ENCODE peak calls at places on chromosomes 16 and 17, in five cellular contexts. One of them, this sample, is unnamed.

GRCh38 chr17:31251075-31251474 is 46.0 kb downstream of the OMG start:
- DNase-seq in keratinocyte: no peak
- DNase-seq in neural progenitor cell: no peak
- DNase-seq in lower leg skin: no peak
- DNase-seq in GM06990: no peak
- DNase-seq in this sample: no peak

GRCh38 chr16:16163571-16163970 is 59.7 kb downstream of the ABCC6 start:
- DNase-seq in keratinocyte: no peak
- DNase-seq in neural progenitor cell: no peak
- DNase-seq in lower leg skin: no peak
- DNase-seq in GM06990: no peak
- DNase-seq in this sample: no peak

GRCh38 chr16:57592591-57593003 is 35.8 kb upstream of the ADGRG1 start:
- DNase-seq in keratinocyte: no peak
- DNase-seq in neural progenitor cell: no peak
- DNase-seq in lower leg skin: peak; percentile 87
- DNase-seq in GM06990: no peak
- DNase-seq in this sample: no peak

GRCh38 chr16:3819741-3820724 is 60.5 kb downstream of the CREBBP start:
- DNase-seq in keratinocyte: peak; percentile 38
- DNase-seq in neural progenitor cell: no peak
- DNase-seq in lower leg skin: no peak
- DNase-seq in GM06990: no peak
- DNase-seq in this sample: no peak

GRCh38 chr17:28871056-28871579 is 16.3 kb downstream of the ERAL1 start:
- DNase-seq in keratinocyte: no peak
- DNase-seq in neural progenitor cell: no peak
- DNase-seq in lower leg skin: no peak
- DNase-seq in GM06990: peak; percentile 74
- DNase-seq in this sample: no peak

GRCh38 chr16:11361751-11362742 is 16.8 kb downstream of the RMI2 start:
- DNase-seq in keratinocyte: no peak
- DNase-seq in neural progenitor cell: no peak
- DNase-seq in lower leg skin: no peak
- DNase-seq in GM06990: peak; percentile 75
- DNase-seq in this sample: no peak

GRCh38 chr17:38870259-38871165 is 654 bp downstream of the LASP1 start:
- DNase-seq in keratinocyte: no peak
- DNase-seq in neural progenitor cell: peak; percentile 76
- DNase-seq in lower leg skin: peak; percentile 95
- DNase-seq in GM06990: peak; percentile 71
- DNase-seq in this sample: no peak

GRCh38 chr16:56734429-56734828 is 4.5 kb downstream of the NUP93 start:
- DNase-seq in keratinocyte: no peak
- DNase-seq in neural progenitor cell: no peak
- DNase-seq in lower leg skin: no peak
- DNase-seq in GM06990: no peak
- DNase-seq in this sample: no peak

GRCh38 chr17:21282231-21282630 is 2.3 kb upstream of the MAP2K3 start:
- DNase-seq in keratinocyte: no peak
- DNase-seq in neural progenitor cell: no peak
- DNase-seq in lower leg skin: peak; percentile 90
- DNase-seq in GM06990: no peak
- DNase-seq in this sample: no peak

GRCh38 chr16:6682142-6682811 is 650.4 kb upstream of the RBFOX1 start:
- DNase-seq in keratinocyte: no peak
- DNase-seq in neural progenitor cell: peak; percentile 82
- DNase-seq in lower leg skin: peak; percentile 76
- DNase-seq in GM06990: no peak
- DNase-seq in this sample: no peak

GRCh38 chr16:495127-495748 is 32.3 kb upstream of the CAPN15 start:
- DNase-seq in keratinocyte: no peak
- DNase-seq in neural progenitor cell: peak; percentile 42
- DNase-seq in lower leg skin: no peak
- DNase-seq in GM06990: no peak
- DNase-seq in this sample: no peak

GRCh38 chr16:27355610-27356009 is 41.8 kb downstream of the IL4R start:
- DNase-seq in keratinocyte: no peak
- DNase-seq in neural progenitor cell: peak; percentile 47
- DNase-seq in lower leg skin: peak; percentile 90
- DNase-seq in GM06990: no peak
- DNase-seq in this sample: no peak
- TF ChIP-seq CTCF in keratinocyte: peak; percentile 62
- TF ChIP-seq CTCF in neural progenitor cell: peak; percentile 40
- TF ChIP-seq CTCF in lower leg skin: no peak
- TF ChIP-seq CTCF in GM06990: peak; percentile 53
- TF ChIP-seq CTCF in this sample: no peak

DNA sequence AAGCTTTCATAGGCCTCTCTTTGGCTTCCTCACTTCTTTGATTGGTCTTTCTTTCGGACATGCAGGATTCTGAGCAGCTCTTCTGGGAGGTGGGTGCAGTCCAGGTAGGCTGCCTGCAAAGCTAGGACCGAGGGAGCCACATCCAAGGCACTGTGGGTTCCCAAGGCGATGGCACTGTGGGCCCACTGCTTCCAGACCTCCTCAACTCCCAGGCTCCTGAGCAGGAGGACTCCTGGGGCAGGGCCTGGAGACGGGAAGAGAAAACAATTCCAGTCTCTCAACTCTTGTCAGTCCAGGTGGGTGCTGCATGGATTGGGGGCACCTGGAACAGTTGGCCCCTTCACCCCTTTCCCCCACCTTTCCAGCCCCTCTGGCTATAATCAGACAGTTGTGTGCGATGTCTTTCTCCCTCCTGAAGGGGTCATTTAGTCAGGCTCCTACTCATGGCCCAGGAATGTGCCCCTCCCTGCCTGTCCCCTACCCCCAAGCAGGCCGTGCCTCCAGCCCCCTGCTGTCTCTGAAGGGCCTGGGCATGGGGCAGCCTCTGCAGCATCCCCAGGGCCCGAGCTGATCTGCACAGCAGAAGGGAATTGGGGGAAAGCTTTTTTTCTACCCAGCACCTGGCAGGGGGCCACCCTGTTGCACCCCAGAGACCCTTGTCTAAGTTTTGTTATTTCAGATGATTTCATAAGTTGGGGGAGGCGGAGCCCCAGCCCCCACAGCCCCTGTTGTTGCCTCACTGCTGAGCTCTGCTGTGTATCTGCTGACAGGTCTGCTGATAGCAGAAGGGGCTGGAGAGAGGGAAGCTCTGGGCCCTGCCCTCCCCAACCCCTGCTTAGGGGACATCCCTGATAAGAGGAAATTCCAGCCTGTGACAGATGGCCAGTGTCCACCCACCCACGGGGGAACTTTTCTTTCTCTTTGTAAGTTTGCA is 330.3 kb downstream of the SEC14L1 start:
- DNase-seq in keratinocyte: no peak
- DNase-seq in neural progenitor cell: peak; percentile 66
- DNase-seq in lower leg skin: no peak
- DNase-seq in GM06990: no peak
- DNase-seq in this sample: no peak
- TF ChIP-seq CTCF in keratinocyte: no peak
- TF ChIP-seq CTCF in neural progenitor cell: no peak
- TF ChIP-seq CTCF in lower leg skin: no peak
- TF ChIP-seq CTCF in GM06990: no peak
- TF ChIP-seq CTCF in this sample: no peak

DNA sequence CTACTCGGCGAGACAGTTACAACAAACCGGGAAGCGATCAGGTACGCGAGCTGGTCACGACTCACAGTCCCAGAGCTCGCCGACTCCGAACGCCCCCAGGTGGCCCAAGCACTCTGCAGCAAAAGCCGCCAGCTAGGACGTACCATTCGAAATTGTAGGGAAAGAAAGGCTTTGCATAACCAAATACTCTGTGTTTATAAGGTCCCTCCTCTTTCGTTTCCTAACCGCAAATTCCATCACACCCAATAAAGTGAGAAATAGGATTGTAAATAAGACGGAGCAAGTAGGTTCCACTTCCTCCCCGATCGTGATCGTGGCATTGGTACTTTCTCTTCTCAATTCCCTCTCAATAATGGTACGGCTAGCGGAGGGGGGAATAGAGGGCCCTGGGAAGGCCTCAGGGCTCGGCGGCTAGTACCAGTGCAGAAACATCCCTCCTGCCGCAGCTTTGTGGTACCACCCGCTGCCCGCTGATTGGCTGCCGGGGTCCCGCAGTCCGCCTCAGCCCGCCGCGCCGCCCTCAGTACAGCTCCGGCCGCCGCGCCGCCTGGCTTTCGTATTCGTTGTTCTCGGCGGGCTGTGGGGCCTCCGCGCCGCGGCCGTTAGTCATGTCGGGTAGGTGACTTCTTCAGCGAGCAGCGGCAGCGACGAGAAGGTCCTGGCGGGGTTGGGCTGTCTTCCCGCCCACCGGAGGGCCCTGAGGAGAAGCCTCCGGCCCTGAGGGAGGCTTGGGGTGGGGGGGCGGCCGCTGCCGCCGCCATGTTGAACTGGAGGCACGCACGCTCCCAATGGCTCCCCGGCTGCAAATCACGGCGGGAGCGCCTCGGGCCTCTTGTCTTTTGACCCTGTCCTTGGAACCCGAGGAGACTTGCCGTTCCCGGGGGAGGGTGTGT is at the start of gene TAF15:
- DNase-seq in keratinocyte: peak; percentile 88
- DNase-seq in neural progenitor cell: peak; percentile 98
- DNase-seq in lower leg skin: peak; percentile 99
- DNase-seq in GM06990: peak; percentile 96
- DNase-seq in this sample: peak; percentile 83
- TF ChIP-seq CTCF in keratinocyte: peak; percentile 81
- TF ChIP-seq CTCF in neural progenitor cell: peak; percentile 76
- TF ChIP-seq CTCF in lower leg skin: peak; percentile 33
- TF ChIP-seq CTCF in GM06990: peak; percentile 85
- TF ChIP-seq CTCF in this sample: no peak

GRCh38 chr17:75752405-75753192 is 12.4 kb downstream of the GALK1 start:
- DNase-seq in keratinocyte: no peak
- DNase-seq in neural progenitor cell: no peak
- DNase-seq in lower leg skin: no peak
- DNase-seq in GM06990: no peak
- DNase-seq in this sample: no peak
- TF ChIP-seq CTCF in keratinocyte: peak; percentile 28
- TF ChIP-seq CTCF in neural progenitor cell: peak; percentile 10
- TF ChIP-seq CTCF in lower leg skin: no peak
- TF ChIP-seq CTCF in GM06990: peak; percentile 50
- TF ChIP-seq CTCF in this sample: no peak

GRCh38 chr16:85441189-85441889 is 171.8 kb upstream of the GSE1 start:
- DNase-seq in keratinocyte: no peak
- DNase-seq in neural progenitor cell: peak; percentile 41
- DNase-seq in lower leg skin: no peak
- DNase-seq in GM06990: no peak
- DNase-seq in this sample: no peak
- TF ChIP-seq CTCF in keratinocyte: no peak
- TF ChIP-seq CTCF in neural progenitor cell: peak; percentile 25
- TF ChIP-seq CTCF in lower leg skin: no peak
- TF ChIP-seq CTCF in GM06990: peak; percentile 55
- TF ChIP-seq CTCF in this sample: no peak

GRCh38 chr17:78896834-78897638 is 6.0 kb downstream of the CEP295NL start:
- DNase-seq in keratinocyte: no peak
- DNase-seq in neural progenitor cell: no peak
- DNase-seq in lower leg skin: no peak
- DNase-seq in GM06990: no peak
- DNase-seq in this sample: no peak

GRCh38 chr17:78897639-78897996 is 5.4 kb downstream of the CEP295NL start:
- DNase-seq in keratinocyte: no peak
- DNase-seq in neural progenitor cell: no peak
- DNase-seq in lower leg skin: no peak
- DNase-seq in GM06990: no peak
- DNase-seq in this sample: no peak

GRCh38 chr17:78895322-78895721 is 7.7 kb downstream of the CEP295NL start:
- DNase-seq in keratinocyte: no peak
- DNase-seq in neural progenitor cell: no peak
- DNase-seq in lower leg skin: no peak
- DNase-seq in GM06990: no peak
- DNase-seq in this sample: no peak

GRCh38 chr17:78898075-78898836 is 4.7 kb downstream of the CEP295NL start:
- DNase-seq in keratinocyte: no peak
- DNase-seq in neural progenitor cell: no peak
- DNase-seq in lower leg skin: no peak
- DNase-seq in GM06990: no peak
- DNase-seq in this sample: no peak

GRCh38 chr17:78896091-78896833 is 6.7 kb downstream of the CEP295NL start:
- DNase-seq in keratinocyte: no peak
- DNase-seq in neural progenitor cell: no peak
- DNase-seq in lower leg skin: no peak
- DNase-seq in GM06990: no peak
- DNase-seq in this sample: no peak
- TF ChIP-seq CTCF in keratinocyte: no peak
- TF ChIP-seq CTCF in neural progenitor cell: no peak
- TF ChIP-seq CTCF in lower leg skin: no peak
- TF ChIP-seq CTCF in GM06990: no peak
- TF ChIP-seq CTCF in this sample: no peak

GRCh38 chr16:55120408-55120807 is 189.7 kb downstream of the IRX5 start:
- DNase-seq in keratinocyte: no peak
- DNase-seq in neural progenitor cell: peak; percentile 33
- DNase-seq in lower leg skin: no peak
- DNase-seq in GM06990: no peak
- DNase-seq in this sample: no peak
- TF ChIP-seq CTCF in keratinocyte: peak; percentile 33
- TF ChIP-seq CTCF in neural progenitor cell: peak; percentile 39
- TF ChIP-seq CTCF in lower leg skin: no peak
- TF ChIP-seq CTCF in GM06990: no peak
- TF ChIP-seq CTCF in this sample: no peak

DNA sequence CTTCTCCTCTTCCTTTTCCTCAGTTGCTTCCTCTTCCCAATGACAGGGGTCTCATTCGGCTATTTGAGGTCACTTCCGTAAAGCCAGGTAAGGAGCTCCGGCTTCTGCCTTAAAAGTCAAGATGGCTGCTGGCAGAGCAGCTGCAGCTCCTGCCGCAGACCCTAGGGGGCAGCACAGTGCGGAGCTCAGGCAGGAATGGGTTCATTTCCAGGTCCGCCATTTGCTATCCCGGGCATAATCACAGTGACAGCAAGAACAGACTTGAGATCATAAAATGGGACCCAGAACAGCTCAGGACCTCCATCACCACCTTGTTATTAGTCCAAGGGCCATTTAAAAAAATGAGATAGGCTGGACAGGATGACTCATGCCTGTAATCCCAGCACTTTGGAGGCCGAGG is 199.5 kb downstream of the ZNF18 start:
- DNase-seq in keratinocyte: no peak
- DNase-seq in neural progenitor cell: no peak
- DNase-seq in lower leg skin: no peak
- DNase-seq in GM06990: no peak
- DNase-seq in this sample: no peak
- TF ChIP-seq CTCF in keratinocyte: peak; percentile 29
- TF ChIP-seq CTCF in neural progenitor cell: peak; percentile 36
- TF ChIP-seq CTCF in lower leg skin: no peak
- TF ChIP-seq CTCF in GM06990: peak; percentile 15
- TF ChIP-seq CTCF in this sample: no peak